ENCODE peak calls at places on chromosomes 1 and 21, in six cellular contexts. D is activated T-cell treated with anti-CD3 and anti-CD28 coated beads for 24 hours, F is ovary, S is NCI-H1092 treated with DMSO at 0.1 percent for 48 hours, P is GOT3, Y is NCI-H1105. I is an unnamed sample.

GRCh38 chr1:205750683-205751651 is 985 bp upstream of the NUCKS1 start:
- DNase-seq in Y (no peak), S (no peak), F (no peak), D (no peak), P (no peak), I (no peak)

GRCh38 chr1:218374972-218375371 is 29.8 kb downstream of the TGFB2 start:
- DNase-seq in D (no peak), S (no peak), Y (no peak), F (no peak), P (no peak), I (no peak)

GRCh38 chr1:22760453-22760852 is 49.8 kb downstream of the EPHB2 start:
- DNase-seq in P (no peak), S (no peak), D (no peak), F (no peak), Y (no peak), I (no peak)

GRCh38 chr21:35231115-35231514 is 182.0 kb upstream of the RUNX1 start:
- DNase-seq in F (no peak), D (no peak), P (no peak), Y (no peak), S (no peak), I (no peak)

GRCh38 chr1:14787604-14788003 is 189.1 kb downstream of the KAZN start:
- DNase-seq in D (no peak), F (no peak), P (no peak), Y (no peak), S (no peak), I (no peak)

GRCh38 chr1:234675561-234675960 is 65.6 kb upstream of the IRF2BP2 start:
- DNase-seq in D (no peak), F (no peak), Y (no peak), S (no peak), P (no peak), I (no peak)

GRCh38 chr21:31665397-31665796 is 5.9 kb downstream of the SOD1 start:
- DNase-seq in Y (no peak), D (no peak), P (no peak), S (no peak), F (no peak), I (no peak)

GRCh38 chr1:1782399-1783221 is 4.3 kb upstream of the NADK start:
- DNase-seq in P (no peak), Y (peak), D (no peak), S (no peak), F (peak), I (peak)

GRCh38 chr1:164771001-164771550 is 212.1 kb downstream of the PBX1 start:
- DNase-seq in D (no peak), F (no peak), S (no peak), Y (no peak), P (no peak), I (no peak)

GRCh38 chr1:110477041-110477440 is 26.1 kb downstream of the PROK1 start:
- DNase-seq in Y (no peak), P (no peak), F (no peak), S (no peak), D (no peak), I (no peak)

GRCh38 chr1:186091222-186091720 is 283.8 kb downstream of the TPR start:
- DNase-seq in Y (no peak), D (no peak), F (no peak), P (no peak), S (no peak), I (no peak)

GRCh38 chr21:17775431-17776126 is 43.6 kb downstream of the C21orf91 start:
- DNase-seq in P (no peak), Y (no peak), F (no peak), D (no peak), S (no peak), I (no peak)